ENCODE peak calls at places on chromosomes 12 and 14, in four cellular contexts. X is A549, L is heart left ventricle, T is transverse colon. M is an unnamed sample.

GRCh38 chr14:88422919-88423318 is 37.5 kb downstream of the SPATA7 start:
- DNase-seq in X (no peak), L (no peak), T (no peak), M (no peak)

GRCh38 chr14:86712176-86712575 is 1182.2 kb downstream of the FLRT2 start:
- DNase-seq in X (no peak), L (no peak), T (no peak), M (no peak)

GRCh38 chr14:101005447-101005846 is 101.9 kb upstream of the RTL1 start:
- DNase-seq in X (no peak), L (peak), T (peak), M (peak)

GRCh38 chr12:106956048-106956935 is 585 bp downstream of the TMEM263 start:
- DNase-seq in X (peak), L (peak), T (peak), M (peak)

GRCh38 chr14:30143617-30144016 is 216.0 kb upstream of the PRKD1 start:
- DNase-seq in X (no peak), L (no peak), T (no peak), M (no peak)

GRCh38 chr14:74549588-74549987 is 56.0 kb downstream of the ISCA2 start:
- DNase-seq in X (peak), L (peak), T (no peak), M (no peak)

GRCh38 chr12:45743247-45743646 is 13.7 kb downstream of the ARID2 start:
- DNase-seq in X (no peak), L (no peak), T (no peak), M (no peak)

GRCh38 chr14:94474581-94475031 is 1.4 kb downstream of the SERPINA9 start:
- DNase-seq in X (peak), L (no peak), T (no peak), M (no peak)

GRCh38 chr14:91277546-91278382 is 33.3 kb upstream of the GPR68 start:
- DNase-seq in X (no peak), L (no peak), T (no peak), M (no peak)

GRCh38 chr12:100127766-100128508 is 14.7 kb downstream of the BLTP3B start:
- DNase-seq in X (no peak), L (no peak), T (no peak), M (no peak)

GRCh38 chr12:68623984-68624383 is 13.3 kb downstream of the RAP1B start:
- DNase-seq in X (no peak), L (no peak), T (no peak), M (no peak)

GRCh38 chr12:47868552-47869031 is 36.2 kb downstream of the VDR start:
- DNase-seq in X (no peak), L (no peak), T (peak), M (no peak)

GRCh38 chr12:123364532-123365140 is at the start of gene SBNO1:
- DNase-seq in X (peak), L (peak), T (peak), M (peak)
- TF ChIP-seq POLR2A in X (peak), L (no peak), T (peak), M (peak)

DNA sequence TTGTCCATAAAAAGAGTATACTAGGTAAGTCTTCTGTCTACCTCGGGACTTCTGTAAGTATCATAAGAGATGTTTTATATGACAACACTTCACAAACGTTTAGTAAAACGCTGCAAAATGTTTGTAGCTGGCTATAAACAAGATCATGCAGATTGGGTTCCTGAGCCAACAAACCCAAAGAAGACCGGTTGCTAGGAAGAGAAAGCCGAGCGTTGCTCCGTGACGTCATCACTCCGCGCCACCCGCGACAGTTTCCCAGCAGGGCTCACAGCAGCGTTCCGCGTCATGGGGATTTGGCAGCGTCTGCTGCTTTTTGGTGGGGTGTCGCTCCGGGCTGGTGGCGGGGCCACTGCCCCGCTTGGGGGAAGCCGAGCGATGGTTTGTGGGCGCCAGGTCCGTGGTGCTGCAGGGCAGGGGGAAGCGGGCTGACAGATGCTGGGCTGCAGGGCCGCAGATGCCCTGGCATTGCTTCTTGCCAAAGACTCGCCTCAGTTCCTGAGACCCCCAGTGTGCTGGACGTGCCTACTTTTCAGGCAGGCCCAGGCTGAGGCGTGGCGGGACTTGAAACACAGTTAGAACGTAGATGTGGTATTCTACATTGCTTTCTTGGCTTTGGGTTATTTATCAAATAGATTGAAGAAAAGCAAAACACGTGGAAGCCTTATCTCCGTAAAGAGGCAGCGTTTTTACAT is at the start of gene NUBPL:
- DNase-seq in X (peak), L (peak), T (peak), M (peak)
- TF ChIP-seq POLR2A in X (peak), L (no peak), T (peak), M (no peak)

GRCh38 chr14:64986578-64987571 is at the start of gene FNTB:
- DNase-seq in X (peak), L (peak), T (peak), M (peak)
- TF ChIP-seq POLR2A in X (peak), L (no peak), T (peak), M (peak)

GRCh38 chr12:122837306-122838265 is 2.3 kb downstream of the HIP1R start:
- DNase-seq in X (no peak), L (no peak), T (peak), M (no peak)
- TF ChIP-seq POLR2A in X (no peak), L (no peak), T (peak), M (no peak)